ENCODE peak calls at places on chromosomes 16 and 17, in eight cellular contexts. One of them, this sample, is unnamed.

GRCh38 chr17:48215583-48216139 is 108.1 kb downstream of the SNX11 start:
- DNase-seq in K562: peak
- DNase-seq in GM12878: no peak
- DNase-seq in A549: peak
- DNase-seq in keratinocyte: no peak
- DNase-seq in GM23338: peak
- DNase-seq in Karpas-422: peak
- DNase-seq in fibroblast of lung: peak
- DNase-seq in this sample: peak

GRCh38 chr17:77110006-77110374 is 30.8 kb upstream of the SEC14L1 start:
- DNase-seq in K562: no peak
- DNase-seq in GM12878: peak
- DNase-seq in A549: no peak
- DNase-seq in keratinocyte: no peak
- DNase-seq in GM23338: peak
- DNase-seq in Karpas-422: peak
- DNase-seq in fibroblast of lung: no peak
- DNase-seq in this sample: no peak

GRCh38 chr17:65633988-65634387 is 72.5 kb upstream of the AXIN2 start:
- DNase-seq in K562: no peak
- DNase-seq in GM12878: no peak
- DNase-seq in A549: peak
- DNase-seq in keratinocyte: no peak
- DNase-seq in GM23338: no peak
- DNase-seq in Karpas-422: no peak
- DNase-seq in fibroblast of lung: no peak
- DNase-seq in this sample: no peak

GRCh38 chr17:63151981-63152523 is 186.0 kb downstream of the TANC2 start:
- DNase-seq in K562: no peak
- DNase-seq in GM12878: no peak
- DNase-seq in A549: no peak
- DNase-seq in keratinocyte: no peak
- DNase-seq in GM23338: no peak
- DNase-seq in Karpas-422: no peak
- DNase-seq in fibroblast of lung: peak
- DNase-seq in this sample: no peak

GRCh38 chr17:42673885-42674754 is 2.7 kb downstream of the PLEKHH3 start:
- DNase-seq in K562: peak
- DNase-seq in GM12878: no peak
- DNase-seq in A549: peak
- DNase-seq in keratinocyte: no peak
- DNase-seq in GM23338: peak
- DNase-seq in Karpas-422: peak
- DNase-seq in fibroblast of lung: peak
- DNase-seq in this sample: no peak

GRCh38 chr17:77433385-77434135 is 292.8 kb downstream of the SEC14L1 start:
- DNase-seq in K562: no peak
- DNase-seq in GM12878: no peak
- DNase-seq in A549: no peak
- DNase-seq in keratinocyte: no peak
- DNase-seq in GM23338: no peak
- DNase-seq in Karpas-422: no peak
- DNase-seq in fibroblast of lung: peak
- DNase-seq in this sample: no peak

GRCh38 chr17:41534899-41535546 is 6.9 kb upstream of the KRT19 start:
- DNase-seq in K562: no peak
- DNase-seq in GM12878: no peak
- DNase-seq in A549: no peak
- DNase-seq in keratinocyte: no peak
- DNase-seq in GM23338: no peak
- DNase-seq in Karpas-422: no peak
- DNase-seq in fibroblast of lung: no peak
- DNase-seq in this sample: no peak

GRCh38 chr17:45431531-45432404 is 902 bp downstream of the ARHGAP27 start:
- DNase-seq in K562: peak
- DNase-seq in GM12878: no peak
- DNase-seq in A549: peak
- DNase-seq in keratinocyte: no peak
- DNase-seq in GM23338: peak
- DNase-seq in Karpas-422: peak
- DNase-seq in fibroblast of lung: no peak
- DNase-seq in this sample: peak

GRCh38 chr17:43992641-43993040 is 11.8 kb upstream of the NAGS start:
- DNase-seq in K562: no peak
- DNase-seq in GM12878: no peak
- DNase-seq in A549: no peak
- DNase-seq in keratinocyte: no peak
- DNase-seq in GM23338: no peak
- DNase-seq in Karpas-422: no peak
- DNase-seq in fibroblast of lung: no peak
- DNase-seq in this sample: no peak

GRCh38 chr16:48531011-48531962 is 78.7 kb downstream of the N4BP1 start:
- DNase-seq in K562: no peak
- DNase-seq in GM12878: no peak
- DNase-seq in A549: no peak
- DNase-seq in keratinocyte: no peak
- DNase-seq in GM23338: no peak
- DNase-seq in Karpas-422: no peak
- DNase-seq in fibroblast of lung: peak
- DNase-seq in this sample: no peak

GRCh38 chr17:7841309-7841621 is 7.2 kb downstream of the KDM6B start:
- DNase-seq in K562: no peak
- DNase-seq in GM12878: no peak
- DNase-seq in A549: no peak
- DNase-seq in keratinocyte: no peak
- DNase-seq in GM23338: no peak
- DNase-seq in Karpas-422: peak
- DNase-seq in fibroblast of lung: no peak
- DNase-seq in this sample: no peak

GRCh38 chr17:72182256-72182890 is 61.6 kb downstream of the SOX9 start:
- DNase-seq in K562: no peak
- DNase-seq in GM12878: no peak
- DNase-seq in A549: peak
- DNase-seq in keratinocyte: no peak
- DNase-seq in GM23338: peak
- DNase-seq in Karpas-422: no peak
- DNase-seq in fibroblast of lung: no peak
- DNase-seq in this sample: no peak

GRCh38 chr16:21233521-21234150 is at the start of gene ANKS4B:
- DNase-seq in K562: no peak
- DNase-seq in GM12878: no peak
- DNase-seq in A549: peak
- DNase-seq in keratinocyte: no peak
- DNase-seq in GM23338: no peak
- DNase-seq in Karpas-422: no peak
- DNase-seq in fibroblast of lung: no peak
- DNase-seq in this sample: no peak

GRCh38 chr16:57289391-57290257 is 5.2 kb upstream of the PLLP start:
- DNase-seq in K562: no peak
- DNase-seq in GM12878: no peak
- DNase-seq in A549: no peak
- DNase-seq in keratinocyte: no peak
- DNase-seq in GM23338: no peak
- DNase-seq in Karpas-422: no peak
- DNase-seq in fibroblast of lung: no peak
- DNase-seq in this sample: no peak

GRCh38 chr17:66177048-66177447 is 14.9 kb downstream of the CEP112 start:
- DNase-seq in K562: no peak
- DNase-seq in GM12878: no peak
- DNase-seq in A549: no peak
- DNase-seq in keratinocyte: no peak
- DNase-seq in GM23338: no peak
- DNase-seq in Karpas-422: no peak
- DNase-seq in fibroblast of lung: no peak
- DNase-seq in this sample: no peak

GRCh38 chr17:79874329-79874981 is 35.2 kb upstream of the CBX4 start:
- DNase-seq in K562: peak
- DNase-seq in GM12878: no peak
- DNase-seq in A549: peak
- DNase-seq in keratinocyte: no peak
- DNase-seq in GM23338: peak
- DNase-seq in Karpas-422: peak
- DNase-seq in fibroblast of lung: peak
- DNase-seq in this sample: peak

GRCh38 chr17:40340880-40341807 is 23.4 kb downstream of the GJD3 start:
- DNase-seq in K562: peak
- DNase-seq in GM12878: no peak
- DNase-seq in A549: peak
- DNase-seq in keratinocyte: no peak
- DNase-seq in GM23338: peak
- DNase-seq in Karpas-422: peak
- DNase-seq in fibroblast of lung: peak
- DNase-seq in this sample: peak

GRCh38 chr16:4682616-4683254 is 10.6 kb upstream of the NUDT16L1 start:
- DNase-seq in K562: peak
- DNase-seq in GM12878: no peak
- DNase-seq in A549: peak
- DNase-seq in keratinocyte: no peak
- DNase-seq in GM23338: peak
- DNase-seq in Karpas-422: no peak
- DNase-seq in fibroblast of lung: peak
- DNase-seq in this sample: no peak

GRCh38 chr16:27273670-27274522 is 5.3 kb upstream of the NSMCE1 start:
- DNase-seq in K562: no peak
- DNase-seq in GM12878: no peak
- DNase-seq in A549: peak
- DNase-seq in keratinocyte: no peak
- DNase-seq in GM23338: no peak
- DNase-seq in Karpas-422: no peak
- DNase-seq in fibroblast of lung: no peak
- DNase-seq in this sample: peak

GRCh38 chr17:77725851-77726250 is 232.7 kb upstream of the TNRC6C start:
- DNase-seq in K562: no peak
- DNase-seq in GM12878: no peak
- DNase-seq in A549: no peak
- DNase-seq in keratinocyte: no peak
- DNase-seq in GM23338: no peak
- DNase-seq in Karpas-422: no peak
- DNase-seq in fibroblast of lung: no peak
- DNase-seq in this sample: no peak

GRCh38 chr16:85514295-85514600 is 98.9 kb upstream of the GSE1 start:
- DNase-seq in K562: no peak
- DNase-seq in GM12878: no peak
- DNase-seq in A549: no peak
- DNase-seq in keratinocyte: no peak
- DNase-seq in GM23338: no peak
- DNase-seq in Karpas-422: no peak
- DNase-seq in fibroblast of lung: no peak
- DNase-seq in this sample: no peak
- H3K4me2 ChIP-seq in K562: no peak
- H3K4me2 ChIP-seq in GM12878: no peak
- H3K4me2 ChIP-seq in A549: peak
- H3K4me2 ChIP-seq in keratinocyte: no peak
- H3K4me2 ChIP-seq in GM23338: no peak
- H3K4me2 ChIP-seq in Karpas-422: no peak
- H3K4me2 ChIP-seq in fibroblast of lung: peak
- H3K4me2 ChIP-seq in this sample: peak

GRCh38 chr17:50094243-50094752 is 853 bp upstream of the PDK2 start:
- DNase-seq in K562: peak
- DNase-seq in GM12878: peak
- DNase-seq in A549: peak
- DNase-seq in keratinocyte: no peak
- DNase-seq in GM23338: peak
- DNase-seq in Karpas-422: peak
- DNase-seq in fibroblast of lung: peak
- DNase-seq in this sample: peak
- H3K4me3 ChIP-seq in K562: no peak
- H3K4me3 ChIP-seq in GM12878: peak
- H3K4me3 ChIP-seq in A549: peak
- H3K4me3 ChIP-seq in keratinocyte: peak
- H3K4me3 ChIP-seq in GM23338: peak
- H3K4me3 ChIP-seq in Karpas-422: no peak
- H3K4me3 ChIP-seq in fibroblast of lung: peak
- H3K4me3 ChIP-seq in this sample: peak

DNA sequence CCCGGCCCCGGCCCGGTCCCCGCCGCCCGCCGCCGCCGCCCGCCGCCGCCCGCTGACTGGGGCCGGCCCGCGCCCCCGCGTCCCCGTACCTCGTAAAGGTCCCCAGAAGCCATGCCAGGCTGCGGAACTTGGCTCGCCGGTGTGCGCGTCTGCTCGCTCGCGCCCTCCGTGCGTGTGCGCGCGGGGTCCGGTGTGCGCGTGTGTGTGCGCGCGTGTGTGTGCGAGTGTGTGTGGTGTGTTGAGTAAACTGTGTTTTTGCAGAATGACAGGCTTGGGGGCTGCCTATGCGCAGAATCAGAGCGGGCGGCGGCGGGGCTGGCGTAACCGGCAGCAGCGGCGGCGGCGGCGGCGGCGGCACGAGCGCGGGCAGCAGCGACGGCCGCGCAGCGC is 342 bp downstream of the CDYL2 start:
- DNase-seq in K562: no peak
- DNase-seq in GM12878: no peak
- DNase-seq in A549: peak
- DNase-seq in keratinocyte: no peak
- DNase-seq in GM23338: peak
- DNase-seq in Karpas-422: peak
- DNase-seq in fibroblast of lung: peak
- DNase-seq in this sample: no peak
- H3K4me2 ChIP-seq in K562: no peak
- H3K4me2 ChIP-seq in GM12878: peak
- H3K4me2 ChIP-seq in A549: peak
- H3K4me2 ChIP-seq in keratinocyte: no peak
- H3K4me2 ChIP-seq in GM23338: peak
- H3K4me2 ChIP-seq in Karpas-422: no peak
- H3K4me2 ChIP-seq in fibroblast of lung: peak
- H3K4me2 ChIP-seq in this sample: no peak

GRCh38 chr17:20702692-20703091 is 123.2 kb downstream of the CDRT15L2 start:
- DNase-seq in K562: no peak
- DNase-seq in GM12878: no peak
- DNase-seq in A549: no peak
- DNase-seq in keratinocyte: no peak
- DNase-seq in GM23338: no peak
- DNase-seq in Karpas-422: no peak
- DNase-seq in fibroblast of lung: no peak
- DNase-seq in this sample: no peak

GRCh38 chr17:20703781-20704180 is 124.3 kb downstream of the CDRT15L2 start:
- DNase-seq in K562: no peak
- DNase-seq in GM12878: no peak
- DNase-seq in A549: no peak
- DNase-seq in keratinocyte: no peak
- DNase-seq in GM23338: no peak
- DNase-seq in Karpas-422: no peak
- DNase-seq in fibroblast of lung: no peak
- DNase-seq in this sample: no peak

DNA sequence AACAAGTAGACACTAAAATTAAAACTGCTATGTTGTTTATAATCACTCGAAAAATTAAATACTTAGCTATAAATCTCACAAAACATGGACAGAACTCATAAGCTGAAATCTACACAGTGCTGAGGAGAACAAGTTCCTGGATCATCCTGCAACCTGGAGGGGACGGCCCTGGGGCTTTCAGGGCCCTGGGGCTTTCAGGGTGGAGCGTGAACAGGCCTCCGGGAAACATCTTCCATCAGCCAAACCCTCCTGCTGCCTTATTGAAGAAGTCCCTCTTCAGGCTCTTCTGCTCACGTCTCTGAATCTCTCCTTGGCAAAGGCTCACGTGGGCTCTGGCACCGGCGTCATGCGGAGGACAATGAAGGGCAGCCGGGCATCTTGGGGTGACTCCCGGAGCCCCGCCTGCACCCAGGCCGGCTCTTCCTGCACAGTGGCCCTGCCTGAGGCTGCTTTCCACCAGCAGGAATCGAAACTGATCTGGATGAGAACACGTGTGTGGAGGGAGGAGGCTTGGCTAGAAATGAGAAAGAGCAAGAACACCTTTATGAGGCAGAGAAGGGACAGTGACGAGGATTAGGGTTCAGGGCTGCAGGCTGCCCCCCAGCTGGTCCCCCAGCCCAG is 127.3 kb downstream of the CDRT15L2 start:
- DNase-seq in K562: no peak
- DNase-seq in GM12878: no peak
- DNase-seq in A549: no peak
- DNase-seq in keratinocyte: no peak
- DNase-seq in GM23338: no peak
- DNase-seq in Karpas-422: no peak
- DNase-seq in fibroblast of lung: no peak
- DNase-seq in this sample: no peak
- H3K4me3 ChIP-seq in K562: no peak
- H3K4me3 ChIP-seq in GM12878: no peak
- H3K4me3 ChIP-seq in A549: no peak
- H3K4me3 ChIP-seq in keratinocyte: peak
- H3K4me3 ChIP-seq in GM23338: no peak
- H3K4me3 ChIP-seq in Karpas-422: no peak
- H3K4me3 ChIP-seq in fibroblast of lung: no peak
- H3K4me3 ChIP-seq in this sample: no peak